ENCODE peak calls at places on chromosomes 11 and 22, in five cellular contexts. N, O, H, R and C are unnamed samples.

GRCh38 chr11:88594274-88594950 is 256.9 kb upstream of the CTSC start:
- DNase-seq in N (no peak), O (no peak), H (no peak), R (no peak), C (no peak)

GRCh38 chr22:23106906-23107367 is 34.9 kb downstream of the RSPH14 start:
- DNase-seq in N (no peak), O (peak; percentile 65), H (no peak), R (no peak), C (no peak)

GRCh38 chr11:8097926-8098325 is 16.9 kb downstream of the TUB start:
- DNase-seq in N (no peak), O (no peak), H (no peak), R (no peak), C (no peak)

GRCh38 chr11:109264128-109264527 is 157.9 kb upstream of the C11orf87 start:
- DNase-seq in N (no peak), O (no peak), H (no peak), R (peak; percentile 22), C (no peak)

GRCh38 chr11:65932558-65932919 is 12.7 kb upstream of the TSGA10IP start:
- DNase-seq in N (peak; percentile 6), O (no peak), H (no peak), R (no peak), C (no peak)

GRCh38 chr11:65868076-65868667 is 4.4 kb downstream of the EFEMP2 start:
- DNase-seq in N (peak; percentile 25), O (no peak), H (no peak), R (peak; percentile 70), C (no peak)

GRCh38 chr11:72001834-72002591 is 3.3 kb downstream of the IL18BP start:
- DNase-seq in N (no peak), O (no peak), H (no peak), R (no peak), C (no peak)

GRCh38 chr22:31637375-31637937 is 24.6 kb downstream of the PISD start:
- DNase-seq in N (peak; percentile 71), O (no peak), H (no peak), R (no peak), C (no peak)